ENCODE peak calls at places on chromosomes 16 and 17, in four cellular contexts. E is stomach, M is A549, D is K562. F is an unnamed sample.

GRCh38 chr17:4591529-4591928 is 7.2 kb downstream of the SMTNL2 start:
- DNase-seq in E (no peak), M (peak; percentile 44), D (no peak), F (no peak)

GRCh38 chr17:76307966-76308338 is at the start of gene QRICH2:
- DNase-seq in E (no peak), M (no peak), D (no peak), F (no peak)

GRCh38 chr17:36921131-36921851 is 16.0 kb upstream of the LHX1 start:
- DNase-seq in E (peak; percentile 43), M (peak; percentile 89), D (no peak), F (no peak)

GRCh38 chr17:64348666-64349065 is 42.0 kb downstream of the PECAM1 start:
- DNase-seq in E (no peak), M (no peak), D (no peak), F (no peak)

GRCh38 chr17:66990047-66990446 is 25.5 kb downstream of the CACNG4 start:
- DNase-seq in E (no peak), M (no peak), D (no peak), F (no peak)

GRCh38 chr16:75244844-75245758 is 6.3 kb downstream of the BCAR1 start:
- DNase-seq in E (peak; percentile 94), M (peak; percentile 80), D (no peak), F (no peak)

GRCh38 chr17:18043491-18043890 is 4.3 kb downstream of the GID4 start:
- DNase-seq in E (no peak), M (peak; percentile 30), D (no peak), F (peak; percentile 39)

GRCh38 chr17:57747221-57748017 is 2.3 kb upstream of the CCDC182 start:
- DNase-seq in E (peak; percentile 38), M (peak; percentile 79), D (peak; percentile 64), F (peak; percentile 68)

GRCh38 chr16:88925540-88925887 is 51.5 kb downstream of the CBFA2T3 start:
- DNase-seq in E (no peak), M (no peak), D (no peak), F (no peak)

GRCh38 chr17:3740611-3741073 is 16.9 kb downstream of the HASPIN start:
- DNase-seq in E (no peak), M (no peak), D (no peak), F (no peak)

GRCh38 chr17:79831367-79832210 is 7.7 kb downstream of the CBX4 start:
- DNase-seq in E (peak; percentile 91), M (peak; percentile 71), D (peak; percentile 89), F (no peak)

GRCh38 chr17:27353469-27354050 is 59.6 kb downstream of the WSB1 start:
- DNase-seq in E (peak; percentile 88), M (peak; percentile 96), D (peak; percentile 97), F (peak; percentile 98)
- TF ChIP-seq POLR2A in E (no peak), M (peak; percentile 81), D (peak; percentile 91), F (peak; percentile 79)

GRCh38 chr16:255183-255582 is 20.6 kb downstream of the RGS11 start:
- DNase-seq in E (no peak), M (no peak), D (no peak), F (no peak)
- TF ChIP-seq POLR2A in E (no peak), M (no peak), D (no peak), F (no peak)

GRCh38 chr17:45894022-45894784 is at the start of gene MAPT:
- DNase-seq in E (peak; percentile 90), M (peak; percentile 97), D (peak; percentile 96), F (peak; percentile 93)
- TF ChIP-seq POLR2A in E (no peak), M (peak; percentile 92), D (no peak), F (no peak)

GRCh38 chr16:3119286-3119685 is 6.9 kb downstream of the ZNF205 start:
- DNase-seq in E (no peak), M (no peak), D (no peak), F (no peak)

GRCh38 chr16:3120435-3120834 is 8.0 kb downstream of the ZNF205 start:
- DNase-seq in E (no peak), M (no peak), D (no peak), F (no peak)

GRCh38 chr16:3118204-3118790 is 5.9 kb downstream of the ZNF205 start:
- DNase-seq in E (no peak), M (no peak), D (no peak), F (no peak)

GRCh38 chr16:3118846-3119245 is 6.5 kb downstream of the ZNF205 start:
- DNase-seq in E (no peak), M (no peak), D (no peak), F (no peak)

GRCh38 chr16:3119701-3120408 is 7.5 kb downstream of the ZNF205 start:
- DNase-seq in E (no peak), M (no peak), D (no peak), F (no peak)
- TF ChIP-seq POLR2A in E (no peak), M (no peak), D (no peak), F (no peak)

DNA sequence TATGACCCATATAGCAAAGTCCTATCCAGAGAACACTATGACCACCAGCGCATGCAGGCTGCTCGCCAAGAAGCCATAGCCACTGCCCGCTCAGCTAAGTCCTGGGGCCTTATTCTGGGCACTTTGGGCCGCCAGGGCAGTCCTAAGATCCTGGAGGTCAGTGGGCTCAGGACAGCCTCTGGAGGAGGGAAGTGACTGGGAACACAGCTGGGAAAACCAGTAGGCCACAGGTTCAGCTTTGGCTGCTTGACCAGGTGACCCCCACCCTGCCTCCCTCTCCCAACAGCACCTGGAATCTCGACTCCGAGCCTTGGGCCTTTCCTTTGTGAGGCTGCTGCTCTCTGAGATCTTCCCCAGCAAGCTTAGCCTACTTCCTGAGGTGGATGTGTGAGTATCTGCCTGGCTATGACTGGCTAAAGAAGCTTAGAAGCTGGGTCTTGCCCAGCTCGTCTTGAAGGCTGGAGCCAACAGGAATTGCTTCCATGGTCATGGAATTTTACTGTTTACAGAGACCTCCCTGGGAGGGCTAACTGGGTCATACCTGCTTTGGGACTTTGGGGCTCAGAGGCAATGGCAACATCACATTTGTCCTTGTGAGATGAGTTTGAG is 1.5 kb upstream of the OVCA2 start:
- DNase-seq in E (no peak), M (no peak), D (no peak), F (no peak)
- TF ChIP-seq POLR2A in E (no peak), M (no peak), D (no peak), F (no peak)

GRCh38 chr16:84532299-84532724 is 27.9 kb upstream of the MEAK7 start:
- DNase-seq in E (no peak), M (peak; percentile 85), D (no peak), F (no peak)
- TF ChIP-seq POLR2A in E (no peak), M (no peak), D (no peak), F (no peak)

GRCh38 chr16:27595461-27595860 is 45.5 kb downstream of the KATNIP start:
- DNase-seq in E (no peak), M (no peak), D (no peak), F (no peak)
- TF ChIP-seq POLR2A in E (no peak), M (no peak), D (no peak), F (no peak)

DNA sequence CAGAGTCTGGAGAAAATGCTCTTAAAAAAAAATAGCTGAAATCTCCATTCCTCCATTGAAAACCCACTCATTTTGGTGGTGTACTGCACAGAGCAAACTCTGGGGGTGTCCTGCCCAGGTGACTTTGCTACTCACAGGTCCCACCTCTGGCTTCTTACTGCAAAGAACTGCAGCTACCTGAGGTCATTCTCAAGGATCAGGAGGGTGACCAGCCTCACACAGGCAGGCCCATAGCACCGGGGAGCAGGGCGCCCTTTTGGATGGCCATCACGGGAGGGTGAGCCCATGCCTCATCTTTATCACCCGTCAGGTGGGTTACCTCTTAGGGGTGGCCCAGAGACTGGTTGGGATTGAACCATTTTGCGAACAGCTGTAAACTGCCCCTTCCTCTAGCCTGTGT is 32.6 kb upstream of the BRD7 start:
- DNase-seq in E (no peak), M (no peak), D (no peak), F (no peak)
- TF ChIP-seq POLR2A in E (no peak), M (no peak), D (no peak), F (no peak)

DNA sequence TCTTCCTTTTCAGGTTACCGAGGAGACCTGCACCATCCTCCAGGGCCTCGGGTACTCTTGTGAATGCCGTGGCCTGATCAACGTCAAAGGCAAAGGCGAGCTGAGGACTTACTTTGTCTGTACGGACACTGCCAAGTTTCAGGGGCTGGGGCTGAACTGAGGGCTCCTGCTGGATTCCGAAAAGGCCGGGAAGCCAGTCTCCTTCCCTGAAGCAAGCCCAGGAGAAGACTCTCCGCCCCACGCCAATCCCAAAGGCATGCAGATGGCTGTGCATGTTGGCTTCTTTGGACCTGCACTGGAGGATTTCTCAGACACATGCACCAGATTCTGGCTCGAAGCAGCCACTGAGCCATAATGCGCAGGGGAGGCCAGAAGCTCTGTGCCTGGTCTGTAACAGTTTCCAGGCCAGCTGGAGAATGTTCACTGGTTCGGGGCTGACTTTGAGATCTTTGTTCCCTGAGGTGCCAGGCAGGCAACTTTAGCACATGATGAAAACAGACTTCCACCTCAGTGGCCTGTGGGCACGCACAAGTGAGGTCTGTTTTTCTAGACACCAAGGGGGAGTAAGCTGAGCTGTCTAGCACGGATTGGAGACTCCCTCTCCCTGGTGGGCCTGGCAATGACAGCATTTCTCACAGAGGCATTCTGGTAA is 49.1 kb downstream of the ADCY7 start:
- DNase-seq in E (no peak), M (no peak), D (no peak), F (no peak)
- TF ChIP-seq POLR2A in E (no peak), M (no peak), D (peak; percentile 30), F (no peak)

GRCh38 chr17:82441686-82442487 is 8.7 kb downstream of the CYBC1 start:
- DNase-seq in E (no peak), M (no peak), D (no peak), F (no peak)

GRCh38 chr17:82444284-82444893 is 6.2 kb downstream of the CYBC1 start:
- DNase-seq in E (no peak), M (no peak), D (no peak), F (no peak)

GRCh38 chr17:82444941-82445521 is 5.5 kb downstream of the CYBC1 start:
- DNase-seq in E (peak; percentile 62), M (no peak), D (no peak), F (no peak)

GRCh38 chr17:82442643-82443464 is 7.7 kb downstream of the CYBC1 start:
- DNase-seq in E (no peak), M (no peak), D (no peak), F (no peak)

DNA sequence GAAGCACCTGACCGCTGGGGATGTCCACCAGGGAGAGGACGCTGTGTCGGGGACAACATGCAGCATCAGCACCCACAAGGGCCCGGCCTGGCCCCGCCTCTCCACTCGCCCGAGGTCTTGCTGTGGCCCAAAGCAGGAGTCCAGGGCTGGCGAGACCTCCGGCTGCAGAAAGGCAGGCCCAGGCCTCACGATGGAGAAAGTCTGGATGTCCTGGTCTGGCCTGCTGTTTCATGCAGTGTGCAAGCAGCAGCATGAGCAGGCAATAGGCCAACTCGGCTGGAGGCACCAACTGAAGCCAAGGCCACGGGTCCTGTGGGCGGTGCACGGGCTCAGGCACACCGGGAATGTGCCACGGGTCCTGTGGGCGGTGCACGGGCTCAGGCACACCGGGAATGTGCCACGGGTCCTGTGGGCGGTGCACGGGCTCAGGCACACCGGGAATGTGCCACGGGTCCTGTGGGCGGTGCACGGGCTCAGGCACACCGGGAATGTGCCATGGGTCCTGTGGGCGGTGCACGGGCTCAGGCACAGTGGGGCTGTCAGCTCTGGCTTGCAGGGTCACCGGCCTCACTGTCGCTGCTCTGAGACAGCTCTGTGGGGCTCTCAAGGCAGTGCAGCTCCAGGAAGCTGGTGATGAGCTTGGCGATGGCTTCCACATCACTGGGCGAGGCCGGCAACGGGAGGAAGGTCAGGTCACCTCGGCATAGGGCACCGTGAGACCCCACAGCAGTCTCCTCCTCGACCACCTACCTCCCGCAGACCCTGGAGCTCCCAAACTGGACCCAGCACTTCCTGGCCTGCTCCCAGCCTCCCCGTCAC is 6.9 kb downstream of the CYBC1 start:
- DNase-seq in E (no peak), M (no peak), D (no peak), F (no peak)
- TF ChIP-seq POLR2A in E (no peak), M (no peak), D (no peak), F (no peak)